ENCODE peak calls at places on chromosomes 12 and 14, in five cellular contexts. One of them, this sample, is unnamed.

GRCh38 chr14:95774265-95775160 is 60.6 kb upstream of the TCL1A start:
- DNase-seq in CD4-positive, alpha-beta memory T cell: peak
- DNase-seq in lung: peak
- DNase-seq in CD8-positive, alpha-beta T cell: peak
- DNase-seq in testis: peak
- DNase-seq in this sample: peak

GRCh38 chr14:104420990-104421389 is 158.6 kb upstream of the C14orf180 start:
- DNase-seq in CD4-positive, alpha-beta memory T cell: no peak
- DNase-seq in lung: no peak
- DNase-seq in CD8-positive, alpha-beta T cell: no peak
- DNase-seq in testis: no peak
- DNase-seq in this sample: no peak

GRCh38 chr12:89529738-89530137 is 3.9 kb upstream of the POC1B start:
- DNase-seq in CD4-positive, alpha-beta memory T cell: peak
- DNase-seq in lung: no peak
- DNase-seq in CD8-positive, alpha-beta T cell: no peak
- DNase-seq in testis: no peak
- DNase-seq in this sample: no peak

GRCh38 chr12:50241178-50241577 is 42.1 kb downstream of the LIMA1 start:
- DNase-seq in CD4-positive, alpha-beta memory T cell: no peak
- DNase-seq in lung: no peak
- DNase-seq in CD8-positive, alpha-beta T cell: no peak
- DNase-seq in testis: no peak
- DNase-seq in this sample: no peak

GRCh38 chr12:76020281-76020680 is 11.3 kb downstream of the PHLDA1 start:
- DNase-seq in CD4-positive, alpha-beta memory T cell: peak
- DNase-seq in lung: no peak
- DNase-seq in CD8-positive, alpha-beta T cell: peak
- DNase-seq in testis: no peak
- DNase-seq in this sample: peak

GRCh38 chr12:52688481-52688880 is 8.3 kb upstream of the KRT1 start:
- DNase-seq in CD4-positive, alpha-beta memory T cell: no peak
- DNase-seq in lung: no peak
- DNase-seq in CD8-positive, alpha-beta T cell: no peak
- DNase-seq in testis: no peak
- DNase-seq in this sample: no peak

GRCh38 chr12:120286768-120287490 is 4.8 kb downstream of the RNU4-2 start:
- DNase-seq in CD4-positive, alpha-beta memory T cell: no peak
- DNase-seq in lung: no peak
- DNase-seq in CD8-positive, alpha-beta T cell: no peak
- DNase-seq in testis: no peak
- DNase-seq in this sample: no peak

GRCh38 chr14:21520718-21521117 is 5.4 kb downstream of the SALL2 start:
- DNase-seq in CD4-positive, alpha-beta memory T cell: no peak
- DNase-seq in lung: no peak
- DNase-seq in CD8-positive, alpha-beta T cell: no peak
- DNase-seq in testis: no peak
- DNase-seq in this sample: no peak

GRCh38 chr12:51009038-51009437 is 17.1 kb downstream of the SLC11A2 start:
- DNase-seq in CD4-positive, alpha-beta memory T cell: peak
- DNase-seq in lung: peak
- DNase-seq in CD8-positive, alpha-beta T cell: peak
- DNase-seq in testis: peak
- DNase-seq in this sample: peak

GRCh38 chr12:114670257-114670955 is 13.6 kb downstream of the TBX3 start:
- DNase-seq in CD4-positive, alpha-beta memory T cell: no peak
- DNase-seq in lung: no peak
- DNase-seq in CD8-positive, alpha-beta T cell: no peak
- DNase-seq in testis: no peak
- DNase-seq in this sample: no peak

GRCh38 chr14:78363008-78363407 is 192.8 kb downstream of the NRXN3 start:
- DNase-seq in CD4-positive, alpha-beta memory T cell: no peak
- DNase-seq in lung: no peak
- DNase-seq in CD8-positive, alpha-beta T cell: no peak
- DNase-seq in testis: no peak
- DNase-seq in this sample: peak

GRCh38 chr12:123094349-123095073 is 56.4 kb downstream of the PITPNM2 start:
- DNase-seq in CD4-positive, alpha-beta memory T cell: no peak
- DNase-seq in lung: no peak
- DNase-seq in CD8-positive, alpha-beta T cell: no peak
- DNase-seq in testis: peak
- DNase-seq in this sample: no peak

GRCh38 chr12:3042394-3042793 is 34.8 kb upstream of the TSPAN9 start:
- DNase-seq in CD4-positive, alpha-beta memory T cell: no peak
- DNase-seq in lung: no peak
- DNase-seq in CD8-positive, alpha-beta T cell: no peak
- DNase-seq in testis: no peak
- DNase-seq in this sample: no peak

GRCh38 chr12:32651151-32651955 is 27.7 kb upstream of the DNM1L start:
- DNase-seq in CD4-positive, alpha-beta memory T cell: no peak
- DNase-seq in lung: no peak
- DNase-seq in CD8-positive, alpha-beta T cell: no peak
- DNase-seq in testis: no peak
- DNase-seq in this sample: no peak

GRCh38 chr14:96986701-96987474 is 189.7 kb downstream of the VRK1 start:
- DNase-seq in CD4-positive, alpha-beta memory T cell: peak
- DNase-seq in lung: no peak
- DNase-seq in CD8-positive, alpha-beta T cell: no peak
- DNase-seq in testis: no peak
- DNase-seq in this sample: no peak

GRCh38 chr12:115852054-115852453 is 425.4 kb downstream of the MED13L start:
- DNase-seq in CD4-positive, alpha-beta memory T cell: no peak
- DNase-seq in lung: no peak
- DNase-seq in CD8-positive, alpha-beta T cell: no peak
- DNase-seq in testis: no peak
- DNase-seq in this sample: no peak

GRCh38 chr14:105411985-105412767 is 7.5 kb upstream of the MTA1 start:
- DNase-seq in CD4-positive, alpha-beta memory T cell: no peak
- DNase-seq in lung: no peak
- DNase-seq in CD8-positive, alpha-beta T cell: no peak
- DNase-seq in testis: no peak
- DNase-seq in this sample: no peak

GRCh38 chr14:96213871-96214465 is 9.3 kb downstream of the BDKRB2 start:
- DNase-seq in CD4-positive, alpha-beta memory T cell: no peak
- DNase-seq in lung: no peak
- DNase-seq in CD8-positive, alpha-beta T cell: no peak
- DNase-seq in testis: no peak
- DNase-seq in this sample: no peak

GRCh38 chr12:94266796-94267529 is 118.6 kb downstream of the PLXNC1 start:
- DNase-seq in CD4-positive, alpha-beta memory T cell: no peak
- DNase-seq in lung: no peak
- DNase-seq in CD8-positive, alpha-beta T cell: no peak
- DNase-seq in testis: no peak
- DNase-seq in this sample: no peak

GRCh38 chr12:10466311-10466710 is 13.1 kb upstream of the KLRC1 start:
- DNase-seq in CD4-positive, alpha-beta memory T cell: no peak
- DNase-seq in lung: no peak
- DNase-seq in CD8-positive, alpha-beta T cell: no peak
- DNase-seq in testis: no peak
- DNase-seq in this sample: no peak

GRCh38 chr12:5388581-5389535 is 43.0 kb upstream of the NTF3 start:
- DNase-seq in CD4-positive, alpha-beta memory T cell: no peak
- DNase-seq in lung: no peak
- DNase-seq in CD8-positive, alpha-beta T cell: no peak
- DNase-seq in testis: no peak
- DNase-seq in this sample: no peak

GRCh38 chr14:20350280-20350679 is 6.8 kb downstream of the PARP2 start:
- DNase-seq in CD4-positive, alpha-beta memory T cell: no peak
- DNase-seq in lung: no peak
- DNase-seq in CD8-positive, alpha-beta T cell: no peak
- DNase-seq in testis: no peak
- DNase-seq in this sample: no peak

GRCh38 chr12:89731064-89731463 is 22.4 kb upstream of the ATP2B1 start:
- DNase-seq in CD4-positive, alpha-beta memory T cell: no peak
- DNase-seq in lung: no peak
- DNase-seq in CD8-positive, alpha-beta T cell: no peak
- DNase-seq in testis: no peak
- DNase-seq in this sample: no peak

GRCh38 chr14:50320279-50320678 is 8.2 kb downstream of the DMAC2L start:
- DNase-seq in CD4-positive, alpha-beta memory T cell: no peak
- DNase-seq in lung: no peak
- DNase-seq in CD8-positive, alpha-beta T cell: no peak
- DNase-seq in testis: peak
- DNase-seq in this sample: no peak

GRCh38 chr12:89768586-89769482 is 60.2 kb upstream of the ATP2B1 start:
- DNase-seq in CD4-positive, alpha-beta memory T cell: no peak
- DNase-seq in lung: no peak
- DNase-seq in CD8-positive, alpha-beta T cell: no peak
- DNase-seq in testis: peak
- DNase-seq in this sample: no peak

GRCh38 chr14:71358209-71358931 is 451.1 kb downstream of the PCNX1 start:
- DNase-seq in CD4-positive, alpha-beta memory T cell: no peak
- DNase-seq in lung: no peak
- DNase-seq in CD8-positive, alpha-beta T cell: no peak
- DNase-seq in testis: no peak
- DNase-seq in this sample: no peak

GRCh38 chr12:26471560-26471959 is 276.2 kb downstream of the SSPN start:
- DNase-seq in CD4-positive, alpha-beta memory T cell: no peak
- DNase-seq in lung: no peak
- DNase-seq in CD8-positive, alpha-beta T cell: no peak
- DNase-seq in testis: no peak
- DNase-seq in this sample: no peak

GRCh38 chr12:20492251-20492728 is 124.0 kb downstream of the PDE3A start:
- DNase-seq in CD4-positive, alpha-beta memory T cell: no peak
- DNase-seq in lung: no peak
- DNase-seq in CD8-positive, alpha-beta T cell: no peak
- DNase-seq in testis: no peak
- DNase-seq in this sample: no peak

GRCh38 chr12:71636704-71637115 is 26.9 kb downstream of the ZFC3H1 start:
- DNase-seq in CD4-positive, alpha-beta memory T cell: peak
- DNase-seq in lung: no peak
- DNase-seq in CD8-positive, alpha-beta T cell: no peak
- DNase-seq in testis: no peak
- DNase-seq in this sample: no peak

GRCh38 chr14:79698218-79698617 is 513.1 kb downstream of the DIO2 start:
- DNase-seq in CD4-positive, alpha-beta memory T cell: no peak
- DNase-seq in lung: no peak
- DNase-seq in CD8-positive, alpha-beta T cell: no peak
- DNase-seq in testis: no peak
- DNase-seq in this sample: no peak

GRCh38 chr14:101733211-101733610 is 28.3 kb upstream of the PPP2R5C start:
- DNase-seq in CD4-positive, alpha-beta memory T cell: no peak
- DNase-seq in lung: no peak
- DNase-seq in CD8-positive, alpha-beta T cell: no peak
- DNase-seq in testis: no peak
- DNase-seq in this sample: no peak

GRCh38 chr12:57165741-57166140 is 18.3 kb upstream of the LRP1-AS start:
- DNase-seq in CD4-positive, alpha-beta memory T cell: no peak
- DNase-seq in lung: no peak
- DNase-seq in CD8-positive, alpha-beta T cell: no peak
- DNase-seq in testis: no peak
- DNase-seq in this sample: no peak

GRCh38 chr12:116492703-116493324 is 66.4 kb upstream of the MAP1LC3B2 start:
- DNase-seq in CD4-positive, alpha-beta memory T cell: no peak
- DNase-seq in lung: no peak
- DNase-seq in CD8-positive, alpha-beta T cell: no peak
- DNase-seq in testis: no peak
- DNase-seq in this sample: no peak

GRCh38 chr12:87930033-87930432 is 99.2 kb downstream of the C12orf50 start:
- DNase-seq in CD4-positive, alpha-beta memory T cell: no peak
- DNase-seq in lung: no peak
- DNase-seq in CD8-positive, alpha-beta T cell: no peak
- DNase-seq in testis: no peak
- DNase-seq in this sample: no peak

GRCh38 chr12:67531519-67531918 is 117.0 kb upstream of the DYRK2 start:
- DNase-seq in CD4-positive, alpha-beta memory T cell: no peak
- DNase-seq in lung: no peak
- DNase-seq in CD8-positive, alpha-beta T cell: no peak
- DNase-seq in testis: no peak
- DNase-seq in this sample: no peak

GRCh38 chr12:119659289-119659897 is 8.5 kb upstream of the PRKAB1 start:
- DNase-seq in CD4-positive, alpha-beta memory T cell: peak
- DNase-seq in lung: no peak
- DNase-seq in CD8-positive, alpha-beta T cell: no peak
- DNase-seq in testis: peak
- DNase-seq in this sample: no peak

GRCh38 chr14:105094193-105094907 is 29.1 kb upstream of the GPR132 start:
- DNase-seq in CD4-positive, alpha-beta memory T cell: no peak
- DNase-seq in lung: peak
- DNase-seq in CD8-positive, alpha-beta T cell: no peak
- DNase-seq in testis: no peak
- DNase-seq in this sample: no peak

GRCh38 chr12:117875652-117876491 is 92.9 kb downstream of the KSR2 start:
- DNase-seq in CD4-positive, alpha-beta memory T cell: peak
- DNase-seq in lung: no peak
- DNase-seq in CD8-positive, alpha-beta T cell: no peak
- DNase-seq in testis: peak
- DNase-seq in this sample: peak